ENCODE peak calls at places on chromosomes 3 and 15, in five cellular contexts. One of them, this sample, is unnamed.

GRCh38 chr3:193080821-193081220 is 160.2 kb upstream of the PLAAT1 start:
- DNase-seq in AG09309: no peak
- DNase-seq in activated CD4-positive, alpha-beta T cell treated with anti-CD3 and anti-CD28 coated beads for 1 hour: no peak
- DNase-seq in hepatocyte: no peak
- DNase-seq in cardiac fibroblast: no peak
- DNase-seq in this sample: no peak

GRCh38 chr15:42493694-42494093 is 1.7 kb upstream of the SNAP23 start:
- DNase-seq in AG09309: no peak
- DNase-seq in activated CD4-positive, alpha-beta T cell treated with anti-CD3 and anti-CD28 coated beads for 1 hour: no peak
- DNase-seq in hepatocyte: no peak
- DNase-seq in cardiac fibroblast: no peak
- DNase-seq in this sample: no peak

GRCh38 chr3:135908225-135908624 is 57.3 kb upstream of the PPP2R3A start:
- DNase-seq in AG09309: no peak
- DNase-seq in activated CD4-positive, alpha-beta T cell treated with anti-CD3 and anti-CD28 coated beads for 1 hour: no peak
- DNase-seq in hepatocyte: no peak
- DNase-seq in cardiac fibroblast: peak
- DNase-seq in this sample: no peak

GRCh38 chr15:68097029-68097428 is 42.9 kb downstream of the PIAS1 start:
- DNase-seq in AG09309: no peak
- DNase-seq in activated CD4-positive, alpha-beta T cell treated with anti-CD3 and anti-CD28 coated beads for 1 hour: no peak
- DNase-seq in hepatocyte: no peak
- DNase-seq in cardiac fibroblast: peak
- DNase-seq in this sample: no peak

GRCh38 chr3:66401578-66402382 is 99.0 kb downstream of the LRIG1 start:
- DNase-seq in AG09309: no peak
- DNase-seq in activated CD4-positive, alpha-beta T cell treated with anti-CD3 and anti-CD28 coated beads for 1 hour: no peak
- DNase-seq in hepatocyte: no peak
- DNase-seq in cardiac fibroblast: no peak
- DNase-seq in this sample: no peak

GRCh38 chr3:162170581-162170980 is 674.0 kb downstream of the OTOL1 start:
- DNase-seq in AG09309: no peak
- DNase-seq in activated CD4-positive, alpha-beta T cell treated with anti-CD3 and anti-CD28 coated beads for 1 hour: no peak
- DNase-seq in hepatocyte: no peak
- DNase-seq in cardiac fibroblast: peak
- DNase-seq in this sample: no peak

GRCh38 chr3:194777729-194778128 is 92.0 kb downstream of the FAM43A start:
- DNase-seq in AG09309: no peak
- DNase-seq in activated CD4-positive, alpha-beta T cell treated with anti-CD3 and anti-CD28 coated beads for 1 hour: no peak
- DNase-seq in hepatocyte: no peak
- DNase-seq in cardiac fibroblast: no peak
- DNase-seq in this sample: no peak

GRCh38 chr3:88412346-88412745 is 262.6 kb downstream of the C3orf38 start:
- DNase-seq in AG09309: no peak
- DNase-seq in activated CD4-positive, alpha-beta T cell treated with anti-CD3 and anti-CD28 coated beads for 1 hour: no peak
- DNase-seq in hepatocyte: no peak
- DNase-seq in cardiac fibroblast: no peak
- DNase-seq in this sample: no peak

GRCh38 chr15:93164409-93164808 is 75.4 kb upstream of the RGMA start:
- DNase-seq in AG09309: no peak
- DNase-seq in activated CD4-positive, alpha-beta T cell treated with anti-CD3 and anti-CD28 coated beads for 1 hour: no peak
- DNase-seq in hepatocyte: no peak
- DNase-seq in cardiac fibroblast: no peak
- DNase-seq in this sample: peak

GRCh38 chr3:109396811-109397210 is 59.5 kb upstream of the DPPA4 start:
- DNase-seq in AG09309: no peak
- DNase-seq in activated CD4-positive, alpha-beta T cell treated with anti-CD3 and anti-CD28 coated beads for 1 hour: no peak
- DNase-seq in hepatocyte: no peak
- DNase-seq in cardiac fibroblast: no peak
- DNase-seq in this sample: no peak

GRCh38 chr15:85622432-85622831 is 172.3 kb downstream of the KLHL25 start:
- DNase-seq in AG09309: no peak
- DNase-seq in activated CD4-positive, alpha-beta T cell treated with anti-CD3 and anti-CD28 coated beads for 1 hour: no peak
- DNase-seq in hepatocyte: no peak
- DNase-seq in cardiac fibroblast: peak
- DNase-seq in this sample: no peak

GRCh38 chr3:117150628-117151027 is 441.0 kb downstream of the TUSC7 start:
- DNase-seq in AG09309: no peak
- DNase-seq in activated CD4-positive, alpha-beta T cell treated with anti-CD3 and anti-CD28 coated beads for 1 hour: no peak
- DNase-seq in hepatocyte: no peak
- DNase-seq in cardiac fibroblast: peak
- DNase-seq in this sample: no peak

GRCh38 chr3:113186566-113186965 is 24.8 kb upstream of the BOC start:
- DNase-seq in AG09309: no peak
- DNase-seq in activated CD4-positive, alpha-beta T cell treated with anti-CD3 and anti-CD28 coated beads for 1 hour: no peak
- DNase-seq in hepatocyte: no peak
- DNase-seq in cardiac fibroblast: no peak
- DNase-seq in this sample: no peak

GRCh38 chr15:70343961-70344360 is 246.2 kb upstream of the TLE3 start:
- DNase-seq in AG09309: no peak
- DNase-seq in activated CD4-positive, alpha-beta T cell treated with anti-CD3 and anti-CD28 coated beads for 1 hour: no peak
- DNase-seq in hepatocyte: no peak
- DNase-seq in cardiac fibroblast: no peak
- DNase-seq in this sample: no peak